ENCODE peak calls at places on chromosome 2, in eight cellular contexts. One of them, this sample, is unnamed.
A peak's percentile ranks its signal among the peaks of the same experiment; 100 is the strongest.

GRCh38 chr2:157751462-157752058 is 122.9 kb upstream of the ACVR1C start:
- DNase-seq in tibial artery: no peak
- DNase-seq in spleen: no peak
- DNase-seq in fibroblast of villous mesenchyme: peak; percentile 17
- DNase-seq in AG09319: no peak
- DNase-seq in GM20000: no peak
- DNase-seq in upper lobe of left lung: no peak
- DNase-seq in lung: no peak
- DNase-seq in this sample: peak; percentile 96

GRCh38 chr2:241882090-241882625 is 12.6 kb downstream of the RTP5 start:
- DNase-seq in tibial artery: peak; percentile 77
- DNase-seq in spleen: peak; percentile 93
- DNase-seq in fibroblast of villous mesenchyme: peak; percentile 14
- DNase-seq in AG09319: no peak
- DNase-seq in GM20000: peak; percentile 89
- DNase-seq in upper lobe of left lung: peak; percentile 75
- DNase-seq in lung: peak; percentile 53
- DNase-seq in this sample: no peak

GRCh38 chr2:149225446-149225845 is 104.9 kb upstream of the LYPD6 start:
- DNase-seq in tibial artery: no peak
- DNase-seq in spleen: no peak
- DNase-seq in fibroblast of villous mesenchyme: peak; percentile 2
- DNase-seq in AG09319: no peak
- DNase-seq in GM20000: no peak
- DNase-seq in upper lobe of left lung: no peak
- DNase-seq in lung: no peak
- DNase-seq in this sample: no peak

GRCh38 chr2:209629622-209630021 is 142.0 kb upstream of the UNC80 start:
- DNase-seq in tibial artery: no peak
- DNase-seq in spleen: no peak
- DNase-seq in fibroblast of villous mesenchyme: peak; percentile 18
- DNase-seq in AG09319: no peak
- DNase-seq in GM20000: no peak
- DNase-seq in upper lobe of left lung: no peak
- DNase-seq in lung: no peak
- DNase-seq in this sample: no peak

GRCh38 chr2:104878863-104879512 is 25.1 kb downstream of the POU3F3 start:
- DNase-seq in tibial artery: no peak
- DNase-seq in spleen: no peak
- DNase-seq in fibroblast of villous mesenchyme: no peak
- DNase-seq in AG09319: no peak
- DNase-seq in GM20000: no peak
- DNase-seq in upper lobe of left lung: no peak
- DNase-seq in lung: no peak
- DNase-seq in this sample: no peak

GRCh38 chr2:159557437-159558034 is 58.8 kb downstream of the BAZ2B start:
- DNase-seq in tibial artery: no peak
- DNase-seq in spleen: no peak
- DNase-seq in fibroblast of villous mesenchyme: peak; percentile 38
- DNase-seq in AG09319: no peak
- DNase-seq in GM20000: no peak
- DNase-seq in upper lobe of left lung: no peak
- DNase-seq in lung: no peak
- DNase-seq in this sample: no peak

GRCh38 chr2:138433995-138434991 is 67.3 kb upstream of the SPOPL start:
- DNase-seq in tibial artery: no peak
- DNase-seq in spleen: no peak
- DNase-seq in fibroblast of villous mesenchyme: no peak
- DNase-seq in AG09319: no peak
- DNase-seq in GM20000: no peak
- DNase-seq in upper lobe of left lung: no peak
- DNase-seq in lung: no peak
- DNase-seq in this sample: no peak

GRCh38 chr2:6914829-6915228 is 2.4 kb upstream of the RNF144A start:
- DNase-seq in tibial artery: no peak
- DNase-seq in spleen: no peak
- DNase-seq in fibroblast of villous mesenchyme: no peak
- DNase-seq in AG09319: no peak
- DNase-seq in GM20000: no peak
- DNase-seq in upper lobe of left lung: no peak
- DNase-seq in lung: no peak
- DNase-seq in this sample: no peak

GRCh38 chr2:181140414-181140813 is 160.0 kb downstream of the UBE2E3 start:
- DNase-seq in tibial artery: peak; percentile 62
- DNase-seq in spleen: no peak
- DNase-seq in fibroblast of villous mesenchyme: peak; percentile 33
- DNase-seq in AG09319: no peak
- DNase-seq in GM20000: no peak
- DNase-seq in upper lobe of left lung: no peak
- DNase-seq in lung: no peak
- DNase-seq in this sample: no peak

GRCh38 chr2:42879116-42879705 is 86.8 kb upstream of the HAAO start:
- DNase-seq in tibial artery: no peak
- DNase-seq in spleen: no peak
- DNase-seq in fibroblast of villous mesenchyme: no peak
- DNase-seq in AG09319: no peak
- DNase-seq in GM20000: no peak
- DNase-seq in upper lobe of left lung: no peak
- DNase-seq in lung: no peak
- DNase-seq in this sample: no peak

GRCh38 chr2:235453605-235454151 is 40.2 kb upstream of the AGAP1 start:
- DNase-seq in tibial artery: no peak
- DNase-seq in spleen: no peak
- DNase-seq in fibroblast of villous mesenchyme: no peak
- DNase-seq in AG09319: no peak
- DNase-seq in GM20000: no peak
- DNase-seq in upper lobe of left lung: no peak
- DNase-seq in lung: no peak
- DNase-seq in this sample: no peak

GRCh38 chr2:109261906-109262631 is 133.1 kb downstream of the SH3RF3 start:
- DNase-seq in tibial artery: peak; percentile 31
- DNase-seq in spleen: peak; percentile 60
- DNase-seq in fibroblast of villous mesenchyme: no peak
- DNase-seq in AG09319: no peak
- DNase-seq in GM20000: no peak
- DNase-seq in upper lobe of left lung: no peak
- DNase-seq in lung: no peak
- DNase-seq in this sample: no peak

GRCh38 chr2:23286765-23287155 is 98.2 kb upstream of the KLHL29 start:
- DNase-seq in tibial artery: peak; percentile 73
- DNase-seq in spleen: no peak
- DNase-seq in fibroblast of villous mesenchyme: peak; percentile 58
- DNase-seq in AG09319: peak; percentile 12
- DNase-seq in GM20000: no peak
- DNase-seq in upper lobe of left lung: peak; percentile 23
- DNase-seq in lung: no peak
- DNase-seq in this sample: no peak

GRCh38 chr2:138502253-138503086 is 900 bp downstream of the SPOPL start:
- DNase-seq in tibial artery: no peak
- DNase-seq in spleen: no peak
- DNase-seq in fibroblast of villous mesenchyme: no peak
- DNase-seq in AG09319: no peak
- DNase-seq in GM20000: peak; percentile 15
- DNase-seq in upper lobe of left lung: no peak
- DNase-seq in lung: no peak
- DNase-seq in this sample: no peak

GRCh38 chr2:97740590-97741182 is 27.3 kb downstream of the ZAP70 start:
- DNase-seq in tibial artery: peak; percentile 54
- DNase-seq in spleen: peak; percentile 84
- DNase-seq in fibroblast of villous mesenchyme: peak; percentile 29
- DNase-seq in AG09319: no peak
- DNase-seq in GM20000: peak; percentile 87
- DNase-seq in upper lobe of left lung: peak; percentile 24
- DNase-seq in lung: peak; percentile 48
- DNase-seq in this sample: no peak

GRCh38 chr2:3126171-3126685 is 251.4 kb downstream of the EIPR1 start:
- DNase-seq in tibial artery: peak; percentile 45
- DNase-seq in spleen: no peak
- DNase-seq in fibroblast of villous mesenchyme: no peak
- DNase-seq in AG09319: no peak
- DNase-seq in GM20000: no peak
- DNase-seq in upper lobe of left lung: no peak
- DNase-seq in lung: no peak
- DNase-seq in this sample: no peak

GRCh38 chr2:48601349-48601748 is 16.3 kb upstream of the GTF2A1L start:
- DNase-seq in tibial artery: no peak
- DNase-seq in spleen: no peak
- DNase-seq in fibroblast of villous mesenchyme: no peak
- DNase-seq in AG09319: no peak
- DNase-seq in GM20000: no peak
- DNase-seq in upper lobe of left lung: no peak
- DNase-seq in lung: no peak
- DNase-seq in this sample: no peak

GRCh38 chr2:152354069-152354755 is 19.2 kb downstream of the FMNL2 start:
- DNase-seq in tibial artery: no peak
- DNase-seq in spleen: no peak
- DNase-seq in fibroblast of villous mesenchyme: no peak
- DNase-seq in AG09319: no peak
- DNase-seq in GM20000: no peak
- DNase-seq in upper lobe of left lung: no peak
- DNase-seq in lung: no peak
- DNase-seq in this sample: no peak

GRCh38 chr2:240566203-240567136 is 1.8 kb upstream of the RNPEPL1 start:
- DNase-seq in tibial artery: peak; percentile 98
- DNase-seq in spleen: peak; percentile 99
- DNase-seq in fibroblast of villous mesenchyme: peak; percentile 91
- DNase-seq in AG09319: no peak
- DNase-seq in GM20000: peak; percentile 95
- DNase-seq in upper lobe of left lung: peak; percentile 99
- DNase-seq in lung: peak; percentile 94
- DNase-seq in this sample: peak; percentile 94
- TF ChIP-seq CTCF in tibial artery: peak; percentile 70
- TF ChIP-seq CTCF in spleen: peak; percentile 80
- TF ChIP-seq CTCF in fibroblast of villous mesenchyme: peak; percentile 66
- TF ChIP-seq CTCF in AG09319: peak; percentile 64
- TF ChIP-seq CTCF in GM20000: peak; percentile 59
- TF ChIP-seq CTCF in upper lobe of left lung: peak; percentile 99
- TF ChIP-seq CTCF in lung: peak; percentile 28
- TF ChIP-seq CTCF in this sample: peak; percentile 96

DNA sequence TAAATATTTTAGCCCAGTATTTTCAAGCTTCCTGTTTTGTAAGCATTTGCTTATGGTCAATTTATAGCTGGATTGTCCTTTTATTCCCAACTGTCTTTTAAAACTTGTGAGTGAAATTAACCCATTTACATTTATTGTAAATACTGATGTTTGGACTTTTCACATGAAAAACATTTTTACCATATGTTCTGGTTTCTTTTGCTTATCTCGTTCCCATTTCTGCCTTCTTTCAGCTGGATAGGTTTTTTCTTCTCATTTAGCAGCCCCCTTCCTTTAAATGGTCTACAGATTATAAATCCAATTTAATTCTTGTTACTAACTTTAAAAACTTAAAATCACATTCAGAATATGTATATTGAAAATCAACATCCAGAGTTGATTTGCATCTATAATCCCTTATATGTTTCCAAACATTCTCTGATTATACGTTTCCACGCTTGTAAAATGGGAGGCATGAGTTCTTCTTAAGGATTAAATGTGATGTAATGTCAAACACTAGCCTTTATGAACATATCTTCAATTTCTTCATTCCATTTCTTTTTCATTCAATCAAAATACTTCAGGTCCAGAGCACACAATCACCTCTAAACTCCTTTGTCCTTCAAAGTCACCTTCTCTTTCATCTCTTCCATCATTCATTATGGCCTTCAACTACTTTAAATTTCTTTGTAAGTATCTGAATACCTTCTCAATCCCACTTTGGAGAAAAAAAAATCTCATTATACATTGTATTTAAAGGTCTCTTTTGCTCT is 1.1 kb upstream of the KDM3A start:
- DNase-seq in tibial artery: no peak
- DNase-seq in spleen: no peak
- DNase-seq in fibroblast of villous mesenchyme: no peak
- DNase-seq in AG09319: no peak
- DNase-seq in GM20000: no peak
- DNase-seq in upper lobe of left lung: no peak
- DNase-seq in lung: no peak
- DNase-seq in this sample: no peak
- TF ChIP-seq CTCF in tibial artery: no peak
- TF ChIP-seq CTCF in spleen: no peak
- TF ChIP-seq CTCF in fibroblast of villous mesenchyme: no peak
- TF ChIP-seq CTCF in AG09319: no peak
- TF ChIP-seq CTCF in GM20000: no peak
- TF ChIP-seq CTCF in upper lobe of left lung: no peak
- TF ChIP-seq CTCF in lung: no peak
- TF ChIP-seq CTCF in this sample: no peak

GRCh38 chr2:69570474-69570873 is 73.1 kb downstream of the AAK1 start:
- DNase-seq in tibial artery: no peak
- DNase-seq in spleen: no peak
- DNase-seq in fibroblast of villous mesenchyme: no peak
- DNase-seq in AG09319: no peak
- DNase-seq in GM20000: no peak
- DNase-seq in upper lobe of left lung: no peak
- DNase-seq in lung: no peak
- DNase-seq in this sample: no peak

GRCh38 chr2:69567909-69568300 is 75.6 kb downstream of the AAK1 start:
- DNase-seq in tibial artery: no peak
- DNase-seq in spleen: no peak
- DNase-seq in fibroblast of villous mesenchyme: no peak
- DNase-seq in AG09319: no peak
- DNase-seq in GM20000: no peak
- DNase-seq in upper lobe of left lung: no peak
- DNase-seq in lung: no peak
- DNase-seq in this sample: no peak

GRCh38 chr2:69567157-69567908 is 76.2 kb downstream of the AAK1 start:
- DNase-seq in tibial artery: no peak
- DNase-seq in spleen: no peak
- DNase-seq in fibroblast of villous mesenchyme: no peak
- DNase-seq in AG09319: no peak
- DNase-seq in GM20000: no peak
- DNase-seq in upper lobe of left lung: no peak
- DNase-seq in lung: no peak
- DNase-seq in this sample: no peak

GRCh38 chr2:69572640-69573039 is 70.9 kb downstream of the AAK1 start:
- DNase-seq in tibial artery: no peak
- DNase-seq in spleen: no peak
- DNase-seq in fibroblast of villous mesenchyme: peak; percentile 32
- DNase-seq in AG09319: no peak
- DNase-seq in GM20000: no peak
- DNase-seq in upper lobe of left lung: no peak
- DNase-seq in lung: peak; percentile 74
- DNase-seq in this sample: no peak

DNA sequence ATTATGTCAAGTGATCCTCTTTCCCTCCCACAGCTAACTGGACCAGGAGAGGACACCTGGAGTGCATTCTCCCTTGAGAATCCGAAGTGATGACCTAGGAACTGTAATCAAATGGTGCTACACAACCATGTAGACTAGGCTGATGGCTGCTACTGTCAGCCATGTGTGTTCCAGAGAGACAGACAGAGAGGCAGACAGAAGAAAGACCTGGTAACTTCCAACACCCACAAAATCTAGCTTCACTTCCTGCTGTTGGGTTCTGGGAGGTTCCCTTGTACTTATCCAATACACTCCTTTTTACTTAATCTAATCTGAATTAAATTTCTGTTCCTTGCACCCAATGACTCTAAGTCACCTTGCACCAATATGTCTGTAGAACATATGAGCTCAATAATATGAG is 72.3 kb downstream of the AAK1 start:
- DNase-seq in tibial artery: no peak
- DNase-seq in spleen: no peak
- DNase-seq in fibroblast of villous mesenchyme: no peak
- DNase-seq in AG09319: no peak
- DNase-seq in GM20000: no peak
- DNase-seq in upper lobe of left lung: no peak
- DNase-seq in lung: no peak
- DNase-seq in this sample: no peak
- TF ChIP-seq CTCF in tibial artery: no peak
- TF ChIP-seq CTCF in spleen: no peak
- TF ChIP-seq CTCF in fibroblast of villous mesenchyme: no peak
- TF ChIP-seq CTCF in AG09319: no peak
- TF ChIP-seq CTCF in GM20000: no peak
- TF ChIP-seq CTCF in upper lobe of left lung: no peak
- TF ChIP-seq CTCF in lung: no peak
- TF ChIP-seq CTCF in this sample: no peak

GRCh38 chr2:151162185-151162584 is 99.5 kb downstream of the RBM43 start:
- DNase-seq in tibial artery: no peak
- DNase-seq in spleen: no peak
- DNase-seq in fibroblast of villous mesenchyme: peak; percentile 50
- DNase-seq in AG09319: peak; percentile 28
- DNase-seq in GM20000: no peak
- DNase-seq in upper lobe of left lung: no peak
- DNase-seq in lung: no peak
- DNase-seq in this sample: no peak
- TF ChIP-seq CTCF in tibial artery: no peak
- TF ChIP-seq CTCF in spleen: no peak
- TF ChIP-seq CTCF in fibroblast of villous mesenchyme: peak; percentile 47
- TF ChIP-seq CTCF in AG09319: peak; percentile 65
- TF ChIP-seq CTCF in GM20000: no peak
- TF ChIP-seq CTCF in upper lobe of left lung: no peak
- TF ChIP-seq CTCF in lung: no peak
- TF ChIP-seq CTCF in this sample: peak; percentile 65